ENCODE peak calls at places on chromosomes 1 and 21, in nine cellular contexts. E is endodermal cell, F is lung, N is fibroblast of the aortic adventitia, U is lower lobe of right lung, C is skeletal muscle cell, J is fibroblast of villous mesenchyme, D is HAP-1, R is Panc1. T is an unnamed sample.

GRCh38 chr1:205664399-205665108 is 15.8 kb downstream of the SLC45A3 start:
- DNase-seq in R (no peak), U (no peak), D (no peak), E (peak), N (no peak), F (no peak), J (no peak), C (no peak), T (peak)

GRCh38 chr1:107263291-107263790 is 122.5 kb downstream of the NTNG1 start:
- DNase-seq in R (no peak), J (no peak), N (no peak), E (no peak), F (no peak), U (no peak), C (no peak), D (no peak), T (no peak)

GRCh38 chr1:18919174-18919905 is 17.0 kb upstream of the ALDH4A1 start:
- DNase-seq in N (no peak), R (no peak), D (no peak), U (no peak), E (no peak), J (no peak), C (no peak), F (no peak), T (no peak)

GRCh38 chr1:47474278-47475193 is 36.7 kb downstream of the FOXD2 start:
- DNase-seq in U (no peak), J (no peak), N (peak), E (peak), C (no peak), R (no peak), F (no peak), D (no peak), T (peak)

GRCh38 chr1:20485527-20486456 is at the start of gene CAMK2N1:
- DNase-seq in R (no peak), N (peak), C (no peak), U (peak), D (peak), F (no peak), E (peak), J (peak), T (peak)

GRCh38 chr1:24912359-24913273 is 17.5 kb downstream of the RUNX3 start:
- DNase-seq in U (no peak), C (no peak), N (no peak), D (no peak), F (no peak), J (no peak), E (no peak), R (no peak), T (no peak)

GRCh38 chr21:37654596-37654995 is 261.7 kb downstream of the KCNJ6 start:
- DNase-seq in J (no peak), C (no peak), R (no peak), U (no peak), F (no peak), D (no peak), N (no peak), E (no peak), T (no peak)

GRCh38 chr1:152143147-152143845 is 15.7 kb downstream of the RPTN start:
- DNase-seq in C (no peak), D (no peak), N (no peak), J (no peak), R (no peak), F (no peak), E (no peak), U (no peak), T (no peak)

GRCh38 chr1:236140705-236141446 is 1.5 kb upstream of the GPR137B start:
- DNase-seq in U (no peak), F (no peak), N (no peak), C (no peak), E (peak), R (no peak), D (no peak), J (no peak), T (peak)

GRCh38 chr1:200627548-200628222 is 7.1 kb upstream of the KIF14 start:
- DNase-seq in N (no peak), J (no peak), F (no peak), C (no peak), R (no peak), U (no peak), D (no peak), E (no peak), T (no peak)

GRCh38 chr1:156887324-156887723 is 6.2 kb upstream of the PEAR1 start:
- DNase-seq in C (no peak), F (no peak), N (no peak), J (no peak), R (no peak), E (no peak), D (no peak), U (no peak), T (peak)

GRCh38 chr1:98920441-98921110 is 84.1 kb downstream of the PLPPR5 start:
- DNase-seq in F (no peak), R (no peak), N (peak), J (peak), U (no peak), D (no peak), C (peak), E (no peak), T (no peak)

GRCh38 chr1:196970182-196970581 is 7.2 kb upstream of the CFHR5 start:
- DNase-seq in E (no peak), D (no peak), N (no peak), R (no peak), J (no peak), U (no peak), C (no peak), F (no peak), T (no peak)

GRCh38 chr1:9655836-9656235 is 4.3 kb downstream of the PIK3CD start:
- DNase-seq in U (no peak), N (no peak), D (no peak), C (no peak), R (no peak), E (no peak), F (no peak), J (no peak), T (no peak)

GRCh38 chr1:202589190-202589680 is 121.0 kb downstream of the SYT2 start:
- DNase-seq in D (no peak), U (no peak), C (peak), N (peak), E (peak), R (peak), F (peak), J (peak), T (no peak)

GRCh38 chr1:159012495-159012894 is 2.8 kb downstream of the IFI16 start:
- DNase-seq in F (no peak), U (no peak), C (no peak), R (no peak), D (no peak), N (peak), J (peak), E (no peak), T (no peak)

GRCh38 chr1:243946946-243947345 is 96.9 kb upstream of the AKT3 start:
- DNase-seq in E (peak), F (no peak), U (no peak), J (no peak), N (peak), D (no peak), C (no peak), R (no peak), T (peak)

GRCh38 chr1:28256197-28256827 is 3.0 kb upstream of the SESN2 start:
- DNase-seq in F (no peak), U (no peak), C (no peak), E (no peak), D (no peak), N (no peak), J (no peak), R (no peak), T (no peak)

GRCh38 chr1:81512242-81512641 is 288.5 kb upstream of the ADGRL2 start:
- DNase-seq in R (no peak), D (peak), E (no peak), F (no peak), C (no peak), U (no peak), J (no peak), N (peak), T (no peak)

GRCh38 chr1:107950434-107950833 is 14.5 kb downstream of the VAV3 start:
- DNase-seq in E (no peak), N (no peak), U (no peak), C (no peak), J (no peak), D (no peak), F (no peak), R (no peak), T (no peak)

GRCh38 chr1:204867203-204867602 is 3.5 kb upstream of the NFASC start:
- DNase-seq in U (no peak), E (no peak), F (no peak), C (no peak), D (no peak), R (no peak), N (no peak), J (no peak), T (no peak)

GRCh38 chr1:235984041-235984820 is 80.7 kb downstream of the NID1 start:
- DNase-seq in R (no peak), D (no peak), F (no peak), N (peak), U (no peak), J (peak), E (no peak), C (peak), T (no peak)

GRCh38 chr1:18970762-18971161 is 14.3 kb upstream of the IFFO2 start:
- DNase-seq in F (no peak), J (peak), C (no peak), E (no peak), D (no peak), R (no peak), U (no peak), N (no peak), T (no peak)

GRCh38 chr1:15424146-15424667 is 14.0 kb upstream of the CTRC start:
- DNase-seq in C (no peak), F (no peak), J (no peak), U (peak), N (no peak), D (no peak), R (no peak), E (no peak), T (peak)

GRCh38 chr1:59767119-59767518 is 47.6 kb upstream of the HOOK1 start:
- DNase-seq in D (peak), U (no peak), N (peak), E (no peak), R (no peak), F (no peak), J (peak), C (no peak), T (no peak)

GRCh38 chr1:235366286-235366685 is 941 bp upstream of the TBCE start:
- DNase-seq in U (no peak), R (no peak), F (no peak), N (no peak), C (no peak), E (no peak), J (no peak), D (no peak), T (no peak)

GRCh38 chr1:31564606-31564989 is 11.7 kb upstream of the TINAGL1 start:
- DNase-seq in D (no peak), F (no peak), J (no peak), U (no peak), N (peak), R (no peak), C (no peak), E (peak), T (peak)

GRCh38 chr1:180951881-180952656 is 39.4 kb downstream of the KIAA1614 start:
- DNase-seq in R (no peak), J (no peak), N (no peak), U (no peak), E (no peak), C (no peak), F (no peak), D (no peak), T (peak)

GRCh38 chr1:67460648-67461500 is 30.7 kb upstream of the SERBP1 start:
- DNase-seq in F (no peak), D (no peak), J (no peak), U (no peak), N (peak), R (no peak), C (peak), E (peak), T (no peak)

GRCh38 chr1:67463298-67463960 is 33.2 kb upstream of the SERBP1 start:
- DNase-seq in C (no peak), J (no peak), N (no peak), D (no peak), R (no peak), F (no peak), E (peak), U (no peak), T (peak)

GRCh38 chr1:67459068-67459467 is 28.9 kb upstream of the SERBP1 start:
- DNase-seq in J (no peak), D (no peak), E (peak), F (no peak), R (no peak), U (no peak), C (no peak), N (no peak), T (peak)

GRCh38 chr1:67457247-67457646 is 27.0 kb upstream of the SERBP1 start:
- DNase-seq in U (no peak), F (no peak), R (no peak), C (no peak), N (no peak), E (no peak), J (no peak), D (no peak), T (no peak)

GRCh38 chr1:67458663-67459062 is 28.5 kb upstream of the SERBP1 start:
- DNase-seq in C (no peak), D (no peak), E (no peak), J (no peak), N (no peak), U (no peak), F (no peak), R (no peak), T (peak)
- H3K4me3 ChIP-seq in C (no peak), D (no peak), E (no peak), J (no peak), N (no peak), U (no peak), F (no peak), R (no peak), T (no peak)

GRCh38 chr21:33945652-33946270 is 30.2 kb upstream of the ATP5PO start:
- DNase-seq in J (no peak), C (no peak), E (no peak), D (no peak), N (no peak), U (no peak), R (no peak), F (no peak), T (no peak)

GRCh38 chr21:33949516-33950424 is 34.2 kb upstream of the ATP5PO start:
- DNase-seq in C (no peak), F (no peak), U (no peak), J (no peak), N (no peak), E (no peak), R (no peak), D (no peak), T (no peak)

GRCh38 chr21:33948951-33949444 is 33.4 kb upstream of the ATP5PO start:
- DNase-seq in U (no peak), R (no peak), F (no peak), E (peak), C (no peak), D (no peak), N (no peak), J (no peak), T (no peak)

GRCh38 chr21:33948096-33948950 is 32.7 kb upstream of the ATP5PO start:
- DNase-seq in N (no peak), J (peak), C (no peak), E (peak), U (peak), R (no peak), F (peak), D (peak), T (peak)

DNA sequence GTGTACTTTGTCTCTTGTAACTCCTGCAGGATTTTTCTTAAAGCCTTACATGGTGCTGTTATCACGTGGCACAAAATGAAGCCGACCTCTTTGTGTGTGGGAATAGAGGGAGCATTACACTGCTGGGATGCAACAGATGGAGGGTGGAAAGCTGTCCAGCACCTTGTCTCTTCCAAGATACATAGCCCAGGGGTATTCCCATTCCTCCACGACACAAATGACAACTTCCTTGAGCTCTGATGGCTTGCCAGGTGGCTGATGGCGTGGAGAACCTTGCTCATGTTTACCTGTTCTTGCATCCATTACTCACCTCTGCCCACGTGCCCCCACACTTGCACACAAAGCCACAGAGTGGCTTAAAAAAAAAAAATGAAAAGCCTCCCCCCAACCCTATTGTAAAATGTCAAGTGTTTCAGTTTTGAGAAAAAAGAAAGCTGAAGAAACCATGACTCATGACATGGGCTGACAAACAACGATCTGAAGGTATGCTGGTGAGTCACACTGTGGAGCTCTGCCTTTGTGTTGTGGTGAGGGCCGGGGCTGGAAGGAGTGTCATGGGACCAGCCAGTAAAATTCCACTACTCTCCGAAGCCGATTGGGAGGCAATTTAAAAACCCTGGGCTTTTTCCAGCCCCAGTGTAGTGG is 32.0 kb upstream of the ATP5PO start:
- DNase-seq in R (peak), D (peak), U (peak), E (peak), J (peak), N (peak), F (peak), C (peak), T (peak)
- H3K4me3 ChIP-seq in R (peak), D (peak), U (peak), E (peak), J (peak), N (peak), F (no peak), C (peak), T (peak)

DNA sequence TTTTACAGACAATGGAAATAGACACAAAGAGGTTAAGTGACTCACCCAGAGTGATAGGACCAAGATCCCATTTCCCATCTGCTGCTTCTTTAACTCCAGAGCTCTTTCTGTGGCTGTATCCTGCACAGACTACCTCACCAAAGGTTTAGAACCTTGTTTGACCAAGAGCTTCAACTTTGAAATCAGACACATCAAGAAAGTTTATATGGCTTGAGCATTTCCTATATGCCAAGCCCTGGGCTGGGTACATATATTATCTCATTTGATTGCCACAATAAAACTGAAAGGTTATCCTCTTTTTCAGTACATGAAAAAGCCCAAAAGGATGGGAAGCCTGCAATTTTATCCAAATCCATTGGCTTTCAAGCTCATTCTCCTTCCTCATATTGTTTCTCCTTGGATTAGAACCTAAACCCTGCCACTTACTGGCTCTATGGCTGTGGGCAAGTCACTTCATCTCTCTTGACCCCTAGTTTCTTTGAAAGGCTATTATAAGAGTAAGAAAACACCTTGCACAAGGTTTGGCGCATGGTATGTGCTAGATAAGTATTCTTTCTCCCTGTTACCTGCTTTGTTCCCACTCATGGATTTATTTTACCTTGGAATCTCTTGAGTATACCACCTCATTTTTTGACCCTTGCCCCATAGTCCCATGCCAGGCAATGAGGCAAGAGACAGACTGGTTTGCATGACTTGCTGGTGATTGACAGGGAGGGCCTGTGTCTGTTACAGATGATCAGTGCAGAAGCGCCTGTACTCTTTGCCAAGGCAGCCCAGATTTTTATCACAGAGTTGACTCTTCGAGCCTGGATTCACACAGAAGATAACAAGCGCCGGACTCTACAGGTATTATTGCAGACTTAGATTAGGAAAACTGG is 34.5 kb upstream of the KCNQ4 start:
- DNase-seq in N (no peak), U (no peak), C (no peak), J (no peak), D (no peak), F (no peak), R (no peak), E (no peak), T (no peak)
- H3K4me3 ChIP-seq in N (no peak), U (no peak), C (no peak), J (no peak), D (no peak), F (no peak), R (no peak), E (peak), T (no peak)

DNA sequence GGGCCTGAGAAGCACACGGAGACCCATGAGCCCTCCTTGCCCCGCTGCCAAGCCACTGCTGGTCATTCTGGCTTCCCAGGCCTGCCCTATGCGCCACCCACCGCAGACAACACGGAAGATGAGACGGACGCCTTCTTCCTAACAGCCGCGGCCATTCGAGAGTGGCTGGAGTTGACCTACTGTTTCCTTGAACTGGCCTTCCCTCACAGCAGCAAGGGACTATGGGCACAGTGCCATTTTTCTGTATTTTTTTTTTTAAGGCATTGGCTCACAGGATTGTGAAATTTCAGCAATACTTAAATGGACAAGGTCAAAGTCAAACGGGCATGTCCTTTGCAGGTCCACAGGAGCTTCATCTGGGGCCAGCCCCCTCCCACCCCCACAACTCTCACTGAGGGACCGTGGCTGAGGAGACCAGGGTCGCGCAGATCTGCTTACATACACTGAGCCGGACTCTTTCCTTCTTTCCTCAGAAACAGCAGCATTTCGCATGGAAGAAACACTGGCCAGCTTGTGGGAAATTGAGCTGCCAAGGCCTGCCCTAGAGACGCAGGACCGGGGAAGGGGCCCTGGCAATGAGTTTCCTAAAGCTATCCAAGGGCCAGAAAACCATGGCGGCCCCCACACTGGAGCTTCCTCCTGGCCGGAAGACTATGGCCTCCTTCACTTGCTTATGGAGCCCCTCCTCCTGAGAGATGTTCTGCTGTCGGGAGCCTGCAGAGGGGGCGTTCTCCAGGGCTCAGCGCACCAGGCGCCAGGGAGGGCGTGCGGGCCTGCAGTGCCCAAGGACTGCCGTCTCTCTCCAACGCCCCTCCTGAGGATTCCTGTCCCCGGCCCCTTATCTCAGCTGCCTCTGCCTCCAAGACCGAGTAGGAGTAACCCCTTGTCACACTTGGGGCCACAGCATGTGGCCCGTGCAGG is 98.9 kb downstream of the PGBD5 start:
- DNase-seq in U (no peak), R (no peak), E (no peak), D (no peak), N (no peak), C (no peak), J (peak), F (no peak), T (peak)
- H3K4me3 ChIP-seq in U (no peak), R (no peak), E (no peak), D (no peak), N (no peak), C (no peak), J (no peak), F (no peak), T (no peak)

DNA sequence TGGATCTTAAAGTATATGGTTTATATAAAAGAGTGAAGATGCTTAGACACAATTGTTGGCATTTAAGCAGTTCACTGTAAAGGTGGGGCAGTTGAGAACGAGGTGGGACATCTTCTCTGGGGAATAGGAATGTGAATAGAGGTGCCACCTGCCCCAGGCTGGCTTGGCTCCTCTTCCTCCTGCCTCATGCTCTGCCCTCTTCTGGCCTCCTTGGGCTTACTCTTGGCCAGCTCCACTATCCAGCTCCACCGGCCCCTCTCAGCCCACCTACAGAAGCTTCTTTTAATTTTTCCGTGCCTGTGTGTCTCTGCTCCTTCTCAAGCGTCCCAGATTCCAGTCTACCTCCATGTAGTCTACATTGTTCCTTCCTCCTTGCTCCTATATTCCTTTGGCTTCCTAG is 122.1 kb downstream of the NUF2 start:
- DNase-seq in N (no peak), F (no peak), R (no peak), C (no peak), U (no peak), E (no peak), J (no peak), D (no peak), T (no peak)
- H3K4me3 ChIP-seq in N (no peak), F (no peak), R (no peak), C (no peak), U (no peak), E (no peak), J (no peak), D (no peak), T (no peak)

T was measured in H7.